ENCODE peak calls at places on chromosomes 11 and 22, in six cellular contexts. M is IMR-90, Q is H1, H is neuronal stem cell, U is H9, G is trophoblast cell. Y is an unnamed sample.

GRCh38 chr11:2752923-2753322 is 53.1 kb upstream of the KCNQ1OT1 start:
- DNase-seq in M (peak; percentile 19), Q (no peak), H (no peak), U (no peak), G (peak; percentile 77), Y (no peak)

GRCh38 chr11:25983280-25983679 is 348.6 kb upstream of the ANO3 start:
- DNase-seq in M (no peak), Q (no peak), H (no peak), U (no peak), G (no peak), Y (no peak)

GRCh38 chr11:78227906-78228305 is 39.2 kb downstream of the USP35 start:
- DNase-seq in M (no peak), Q (no peak), H (no peak), U (no peak), G (no peak), Y (no peak)

GRCh38 chr11:66353762-66354161 is 6.3 kb upstream of the B4GAT1 start:
- DNase-seq in M (no peak), Q (no peak), H (no peak), U (no peak), G (no peak), Y (peak; percentile 52)

GRCh38 chr11:134071766-134072403 is 3.0 kb downstream of the JAM3 start:
- DNase-seq in M (peak; percentile 16), Q (no peak), H (no peak), U (no peak), G (peak; percentile 31), Y (peak; percentile 12)

GRCh38 chr11:19370100-19370861 is 129.5 kb upstream of the E2F8 start:
- DNase-seq in M (peak; percentile 31), Q (no peak), H (no peak), U (no peak), G (peak; percentile 96), Y (peak; percentile 29)

GRCh38 chr11:46332568-46333128 is 14.6 kb upstream of the DGKZ start:
- DNase-seq in M (no peak), Q (peak; percentile 72), H (no peak), U (peak; percentile 53), G (no peak), Y (no peak)

GRCh38 chr11:124920870-124921609 is 2.0 kb downstream of the HEPN1 start:
- DNase-seq in M (peak; percentile 47), Q (peak; percentile 83), H (peak; percentile 52), U (peak; percentile 81), G (peak; percentile 19), Y (peak; percentile 74)

GRCh38 chr11:125448136-125448535 is 47.9 kb downstream of the FEZ1 start:
- DNase-seq in M (peak; percentile 75), Q (no peak), H (no peak), U (no peak), G (no peak), Y (no peak)

GRCh38 chr11:96622026-96622634 is 232.3 kb downstream of the JRKL start:
- DNase-seq in M (no peak), Q (no peak), H (no peak), U (no peak), G (peak; percentile 40), Y (no peak)

GRCh38 chr11:73326929-73327811 is 19.1 kb downstream of the ARHGEF17 start:
- DNase-seq in M (peak; percentile 82), Q (no peak), H (no peak), U (no peak), G (no peak), Y (peak; percentile 85)

GRCh38 chr22:29555065-29555644 is 1.6 kb upstream of the THOC5 start:
- DNase-seq in M (peak; percentile 18), Q (no peak), H (no peak), U (no peak), G (no peak), Y (no peak)

GRCh38 chr22:30591191-30591587 is 521 bp downstream of the PES1 start:
- DNase-seq in M (peak; percentile 56), Q (no peak), H (no peak), U (no peak), G (peak; percentile 32), Y (peak; percentile 57)

GRCh38 chr22:49690454-49690853 is 137.2 kb downstream of the BRD1 start:
- DNase-seq in M (no peak), Q (no peak), H (no peak), U (peak; percentile 20), G (no peak), Y (no peak)

GRCh38 chr22:29288837-29289236 is 17.6 kb upstream of the GAS2L1 start:
- DNase-seq in M (no peak), Q (no peak), H (no peak), U (no peak), G (no peak), Y (no peak)

GRCh38 chr11:12440565-12440964 is 63.2 kb downstream of the PARVA start:
- DNase-seq in M (no peak), Q (no peak), H (no peak), U (no peak), G (peak; percentile 37), Y (no peak)

GRCh38 chr22:22812031-22812905 is 75.3 kb upstream of the IGLL5 start:
- DNase-seq in M (no peak), Q (no peak), H (no peak), U (no peak), G (no peak), Y (no peak)

GRCh38 chr11:128488471-128488870 is 98.9 kb downstream of the ETS1 start:
- DNase-seq in M (peak; percentile 98), Q (no peak), H (no peak), U (no peak), G (no peak), Y (peak; percentile 92)

GRCh38 chr11:1120532-1121342 is 37.0 kb upstream of the MUC5AC start:
- DNase-seq in M (no peak), Q (no peak), H (no peak), U (no peak), G (no peak), Y (no peak)

GRCh38 chr22:49449811-49450386 is 377.8 kb downstream of the BRD1 start:
- DNase-seq in M (no peak), Q (no peak), H (no peak), U (peak; percentile 49), G (no peak), Y (no peak)

GRCh38 chr11:40388097-40388818 is 1071.2 kb downstream of the LRRC4C start:
- DNase-seq in M (peak; percentile 70), Q (no peak), H (no peak), U (no peak), G (no peak), Y (peak; percentile 35)

GRCh38 chr11:120128392-120129172 is 9.3 kb downstream of the TRIM29 start:
- DNase-seq in M (peak; percentile 8), Q (no peak), H (no peak), U (no peak), G (peak; percentile 91), Y (no peak)

GRCh38 chr11:78889698-78890097 is 315.0 kb upstream of the NARS2 start:
- DNase-seq in M (no peak), Q (no peak), H (no peak), U (no peak), G (no peak), Y (no peak)

GRCh38 chr11:69914286-69915150 is 95.3 kb upstream of the FGF3 start:
- DNase-seq in M (no peak), Q (no peak), H (no peak), U (peak; percentile 26), G (peak; percentile 54), Y (no peak)

DNA sequence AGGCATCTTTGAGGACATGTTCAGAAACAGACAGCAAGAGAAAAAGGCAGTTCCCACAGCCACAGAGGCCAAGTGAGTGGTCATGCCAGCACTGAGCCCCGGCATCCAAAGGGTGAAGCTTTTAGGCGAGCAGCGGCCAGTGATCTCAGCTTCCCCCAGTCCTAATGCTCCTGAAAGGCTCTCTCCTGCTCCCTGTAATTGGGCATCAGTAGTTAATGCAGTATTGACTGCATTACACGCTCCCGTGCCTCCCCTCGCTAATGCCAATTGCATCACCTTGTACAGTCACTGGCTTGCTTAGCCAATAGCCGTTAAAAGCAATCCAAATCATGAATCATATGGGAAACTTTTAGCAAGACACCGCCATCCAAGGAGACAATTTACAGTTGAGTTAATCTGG is 4.9 kb downstream of the LMO1 start:
- DNase-seq in M (peak; percentile 26), Q (peak; percentile 35), H (no peak), U (peak; percentile 19), G (peak; percentile 61), Y (no peak)
- H3K9ac ChIP-seq in M (no peak overlapping the region), Q (no peak overlapping the region), H (no peak overlapping the region), U (no peak overlapping the region), G (no peak overlapping the region), Y (no peak overlapping the region)

DNA sequence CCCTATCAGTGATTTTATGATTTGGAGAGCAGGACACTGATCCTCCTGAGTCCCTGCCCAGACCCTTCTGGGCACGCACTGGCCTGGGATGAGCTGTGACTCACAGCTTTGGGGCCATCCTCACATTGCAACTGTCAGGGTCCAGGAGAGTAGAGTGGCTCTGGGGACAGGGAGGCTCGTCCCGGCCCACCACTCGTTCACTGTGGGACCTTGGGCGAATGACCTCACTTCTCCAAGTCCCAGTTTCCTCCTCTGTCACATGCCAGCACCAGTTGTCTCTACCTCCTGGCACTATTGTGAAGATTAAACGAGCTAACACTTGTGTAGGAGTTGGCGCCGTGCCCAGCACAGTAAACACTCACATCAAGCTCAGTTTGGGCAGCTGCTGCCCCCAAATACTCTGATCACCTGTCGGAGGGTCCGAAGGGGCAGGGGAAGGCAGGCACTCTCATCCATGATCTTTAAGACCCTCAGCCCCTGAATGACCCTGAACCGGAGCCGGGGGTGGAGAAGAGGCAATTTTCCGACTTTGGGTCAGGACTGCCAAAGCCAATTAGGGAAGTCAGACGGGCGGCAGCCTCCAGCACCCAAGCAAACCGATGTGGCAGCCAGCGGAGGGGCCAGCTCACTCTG is 235.1 kb downstream of the MIAT start:
- DNase-seq in M (no peak), Q (peak; percentile 42), H (no peak), U (peak; percentile 25), G (no peak), Y (peak; percentile 76)
- H2AFZ ChIP-seq in M (peak overlapping the region; percentile 37), Q (no peak overlapping the region), H (no peak overlapping the region), U (no peak overlapping the region), G (no peak overlapping the region), Y (no peak overlapping the region)

DNA sequence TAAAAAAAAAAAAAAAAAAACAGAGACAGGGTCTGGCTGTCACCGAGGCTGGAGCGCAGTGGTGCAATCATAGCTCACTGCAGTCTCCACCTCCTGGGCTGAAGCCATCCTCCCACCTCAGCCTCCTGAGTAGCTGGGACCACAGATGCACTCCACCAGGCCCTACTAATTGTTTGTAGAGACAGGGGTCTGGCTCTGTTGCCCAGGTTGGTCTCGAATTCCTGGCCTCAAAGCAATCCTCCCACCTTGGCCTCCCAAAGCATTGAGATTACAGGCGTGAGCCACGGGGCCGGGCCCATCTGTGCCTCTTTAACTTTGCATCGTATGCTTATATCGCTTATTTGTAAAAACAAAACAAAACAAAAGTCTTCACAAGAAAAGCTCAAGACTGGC is 3.1 kb downstream of the CPT1A start:
- DNase-seq in M (no peak), Q (no peak), H (no peak), U (no peak), G (peak; percentile 41), Y (peak; percentile 44)
- H3K4ac ChIP-seq in M (peak overlapping the region; percentile 92), Q (no peak overlapping the region), H (no peak overlapping the region), U (no peak overlapping the region), G (no peak overlapping the region), Y (peak overlapping the region; percentile 76)

DNA sequence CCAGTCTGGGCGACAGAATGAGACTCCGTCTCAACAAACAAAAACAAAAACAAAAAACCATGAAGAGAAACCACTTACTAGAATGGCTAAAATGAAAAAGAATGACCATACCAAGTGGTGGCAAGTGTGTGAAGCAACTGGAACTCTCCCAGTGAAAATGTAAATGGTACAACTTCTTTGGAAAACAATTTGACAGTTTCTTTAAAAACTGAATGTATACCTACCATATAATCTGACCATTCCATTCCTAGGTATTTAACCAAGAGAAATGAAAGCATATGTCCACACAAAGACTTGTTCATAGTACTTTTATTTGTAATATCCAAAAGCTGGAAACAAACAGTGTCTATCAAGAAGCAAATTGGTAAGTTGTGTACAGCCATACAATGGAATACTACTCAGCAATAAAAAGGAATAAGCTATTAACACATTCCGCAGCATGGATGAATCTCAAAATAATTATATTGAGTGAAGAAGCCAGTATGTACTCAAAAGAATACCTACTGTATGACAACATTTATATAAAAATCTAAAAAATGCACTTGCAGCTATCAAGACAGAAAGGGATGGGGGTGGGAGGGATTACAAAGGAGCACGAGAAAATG is 27.7 kb downstream of the DGCR2 start:
- DNase-seq in M (no peak), Q (no peak), H (no peak), U (no peak), G (no peak), Y (no peak)
- H3K9ac ChIP-seq in M (no peak overlapping the region), Q (no peak overlapping the region), H (no peak overlapping the region), U (no peak overlapping the region), G (no peak overlapping the region), Y (no peak overlapping the region)

Y was measured in mesenchymal stem cell.